ENCODE peak calls at places on chromosomes 16 and 17, in six cellular contexts. One of them, this sample, is unnamed.
A peak's percentile ranks its signal among the peaks of the same experiment; 100 is the strongest.

GRCh38 chr17:7912927-7913524 is 3.1 kb downstream of the RNF227 start:
- DNase-seq in GM12878: peak; percentile 43
- DNase-seq in K562: peak; percentile 48
- DNase-seq in HCT116: peak; percentile 81
- DNase-seq in SK-N-SH: peak; percentile 76
- DNase-seq in H1: no peak
- DNase-seq in this sample: no peak

GRCh38 chr17:14205992-14206461 is 30.6 kb downstream of the CDRT15 start:
- DNase-seq in GM12878: no peak
- DNase-seq in K562: no peak
- DNase-seq in HCT116: peak; percentile 86
- DNase-seq in SK-N-SH: no peak
- DNase-seq in H1: no peak
- DNase-seq in this sample: no peak

GRCh38 chr16:82761236-82761635 is 134.5 kb downstream of the CDH13 start:
- DNase-seq in GM12878: no peak
- DNase-seq in K562: no peak
- DNase-seq in HCT116: no peak
- DNase-seq in SK-N-SH: no peak
- DNase-seq in H1: no peak
- DNase-seq in this sample: no peak

GRCh38 chr17:6589266-6589946 is 33.1 kb upstream of the PITPNM3 start:
- DNase-seq in GM12878: no peak
- DNase-seq in K562: no peak
- DNase-seq in HCT116: no peak
- DNase-seq in SK-N-SH: no peak
- DNase-seq in H1: no peak
- DNase-seq in this sample: no peak

GRCh38 chr17:65158622-65159021 is 21.5 kb downstream of the RGS9 start:
- DNase-seq in GM12878: no peak
- DNase-seq in K562: no peak
- DNase-seq in HCT116: no peak
- DNase-seq in SK-N-SH: peak; percentile 67
- DNase-seq in H1: no peak
- DNase-seq in this sample: no peak

GRCh38 chr16:85017603-85018002 is 6.3 kb upstream of the ZDHHC7 start:
- DNase-seq in GM12878: no peak
- DNase-seq in K562: no peak
- DNase-seq in HCT116: no peak
- DNase-seq in SK-N-SH: no peak
- DNase-seq in H1: no peak
- DNase-seq in this sample: no peak

GRCh38 chr17:80968602-80969029 is 23.0 kb upstream of the CHMP6 start:
- DNase-seq in GM12878: no peak
- DNase-seq in K562: no peak
- DNase-seq in HCT116: no peak
- DNase-seq in SK-N-SH: peak; percentile 86
- DNase-seq in H1: no peak
- DNase-seq in this sample: no peak

GRCh38 chr16:46832757-46833464 is 1.9 kb upstream of the C16orf87 start:
- DNase-seq in GM12878: no peak
- DNase-seq in K562: no peak
- DNase-seq in HCT116: no peak
- DNase-seq in SK-N-SH: no peak
- DNase-seq in H1: no peak
- DNase-seq in this sample: no peak

GRCh38 chr17:59167571-59168001 is 12.0 kb downstream of the PRR11 start:
- DNase-seq in GM12878: no peak
- DNase-seq in K562: no peak
- DNase-seq in HCT116: no peak
- DNase-seq in SK-N-SH: no peak
- DNase-seq in H1: no peak
- DNase-seq in this sample: no peak

GRCh38 chr17:32486701-32487459 is at the start of gene CDK5R1:
- DNase-seq in GM12878: no peak
- DNase-seq in K562: peak; percentile 87
- DNase-seq in HCT116: no peak
- DNase-seq in SK-N-SH: peak; percentile 87
- DNase-seq in H1: no peak
- DNase-seq in this sample: no peak

GRCh38 chr16:28013878-28014277 is 49.6 kb downstream of the GSG1L start:
- DNase-seq in GM12878: no peak
- DNase-seq in K562: no peak
- DNase-seq in HCT116: no peak
- DNase-seq in SK-N-SH: no peak
- DNase-seq in H1: no peak
- DNase-seq in this sample: no peak

GRCh38 chr17:55053855-55054254 is 85.3 kb downstream of the STXBP4 start:
- DNase-seq in GM12878: no peak
- DNase-seq in K562: no peak
- DNase-seq in HCT116: no peak
- DNase-seq in SK-N-SH: peak; percentile 3
- DNase-seq in H1: no peak
- DNase-seq in this sample: no peak

GRCh38 chr17:17846645-17847044 is 9.9 kb upstream of the SREBF1 start:
- DNase-seq in GM12878: no peak
- DNase-seq in K562: no peak
- DNase-seq in HCT116: no peak
- DNase-seq in SK-N-SH: peak; percentile 63
- DNase-seq in H1: no peak
- DNase-seq in this sample: no peak

GRCh38 chr16:3576211-3576610 is 992 bp downstream of the NLRC3 start:
- DNase-seq in GM12878: no peak
- DNase-seq in K562: no peak
- DNase-seq in HCT116: no peak
- DNase-seq in SK-N-SH: no peak
- DNase-seq in H1: no peak
- DNase-seq in this sample: no peak

GRCh38 chr16:49543315-49543946 is 169.8 kb downstream of the C16orf78 start:
- DNase-seq in GM12878: no peak
- DNase-seq in K562: no peak
- DNase-seq in HCT116: no peak
- DNase-seq in SK-N-SH: no peak
- DNase-seq in H1: no peak
- DNase-seq in this sample: no peak

GRCh38 chr17:28643979-28644781 is 778 bp downstream of the BLTP2 start:
- DNase-seq in GM12878: no peak
- DNase-seq in K562: peak; percentile 65
- DNase-seq in HCT116: peak; percentile 31
- DNase-seq in SK-N-SH: peak; percentile 67
- DNase-seq in H1: no peak
- DNase-seq in this sample: no peak

GRCh38 chr16:86884256-86884655 is 305.9 kb downstream of the FOXL1 start:
- DNase-seq in GM12878: no peak
- DNase-seq in K562: no peak
- DNase-seq in HCT116: no peak
- DNase-seq in SK-N-SH: no peak
- DNase-seq in H1: no peak
- DNase-seq in this sample: no peak

GRCh38 chr17:72407336-72408121 is 286.7 kb downstream of the SOX9 start:
- DNase-seq in GM12878: no peak
- DNase-seq in K562: no peak
- DNase-seq in HCT116: peak; percentile 87
- DNase-seq in SK-N-SH: peak; percentile 89
- DNase-seq in H1: no peak
- DNase-seq in this sample: peak; percentile 20

GRCh38 chr16:75029854-75030253 is 31.0 kb downstream of the ZNRF1 start:
- DNase-seq in GM12878: no peak
- DNase-seq in K562: no peak
- DNase-seq in HCT116: no peak
- DNase-seq in SK-N-SH: no peak
- DNase-seq in H1: no peak
- DNase-seq in this sample: no peak

GRCh38 chr16:11050536-11050935 is 106.2 kb downstream of the CLEC16A start:
- DNase-seq in GM12878: no peak
- DNase-seq in K562: no peak
- DNase-seq in HCT116: no peak
- DNase-seq in SK-N-SH: no peak
- DNase-seq in H1: no peak
- DNase-seq in this sample: no peak

GRCh38 chr16:5490499-5490898 is 392.9 kb upstream of the EEF2KMT start:
- DNase-seq in GM12878: no peak
- DNase-seq in K562: peak; percentile 75
- DNase-seq in HCT116: peak; percentile 15
- DNase-seq in SK-N-SH: peak; percentile 70
- DNase-seq in H1: no peak
- DNase-seq in this sample: peak; percentile 32

DNA sequence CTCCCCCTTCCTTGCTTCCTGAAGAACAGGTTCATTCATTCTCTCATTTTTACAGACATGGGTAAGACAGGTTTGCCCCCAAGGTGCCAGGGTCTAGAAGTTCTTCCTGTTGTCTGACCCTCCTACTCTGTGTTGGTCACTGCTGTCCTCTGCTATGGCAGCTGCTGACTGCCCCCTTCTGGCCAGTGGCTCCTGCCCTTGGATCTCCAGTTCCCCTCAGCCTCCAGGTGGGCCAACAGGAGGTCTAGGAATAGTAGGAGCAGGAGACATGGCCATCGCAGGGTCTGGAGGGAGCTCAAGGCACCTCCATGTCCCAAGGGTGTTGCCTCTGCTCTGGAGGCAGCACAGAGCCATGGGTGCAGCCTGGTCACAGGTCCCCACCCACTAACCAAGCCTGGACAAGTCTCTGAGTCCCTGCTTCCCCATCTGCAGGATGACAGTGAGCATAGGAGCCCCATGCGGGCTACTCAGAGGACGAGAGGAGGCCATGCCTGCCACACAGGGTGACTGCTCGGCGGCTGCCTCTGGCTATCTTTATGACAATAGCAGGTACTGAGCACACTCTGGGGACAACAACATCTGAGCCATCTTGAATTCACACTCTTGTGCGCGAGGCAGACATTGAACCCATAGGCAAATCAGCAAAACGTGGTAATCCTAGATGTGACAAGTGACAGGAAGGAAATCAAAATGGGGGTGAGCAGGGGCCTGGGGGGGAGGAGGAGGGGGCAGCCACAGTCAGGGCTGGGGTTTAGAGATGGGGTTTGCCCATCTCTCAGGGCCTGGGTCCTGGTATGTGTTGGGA is 27.0 kb upstream of the NXPH3 start:
- DNase-seq in GM12878: no peak
- DNase-seq in K562: peak; percentile 57
- DNase-seq in HCT116: peak; percentile 27
- DNase-seq in SK-N-SH: peak; percentile 73
- DNase-seq in H1: no peak
- DNase-seq in this sample: no peak
- TF ChIP-seq YY1 in GM12878: peak; percentile 28
- TF ChIP-seq YY1 in K562: no peak
- TF ChIP-seq YY1 in HCT116: no peak
- TF ChIP-seq YY1 in SK-N-SH: no peak
- TF ChIP-seq YY1 in H1: peak; percentile 44
- TF ChIP-seq YY1 in this sample: no peak

DNA sequence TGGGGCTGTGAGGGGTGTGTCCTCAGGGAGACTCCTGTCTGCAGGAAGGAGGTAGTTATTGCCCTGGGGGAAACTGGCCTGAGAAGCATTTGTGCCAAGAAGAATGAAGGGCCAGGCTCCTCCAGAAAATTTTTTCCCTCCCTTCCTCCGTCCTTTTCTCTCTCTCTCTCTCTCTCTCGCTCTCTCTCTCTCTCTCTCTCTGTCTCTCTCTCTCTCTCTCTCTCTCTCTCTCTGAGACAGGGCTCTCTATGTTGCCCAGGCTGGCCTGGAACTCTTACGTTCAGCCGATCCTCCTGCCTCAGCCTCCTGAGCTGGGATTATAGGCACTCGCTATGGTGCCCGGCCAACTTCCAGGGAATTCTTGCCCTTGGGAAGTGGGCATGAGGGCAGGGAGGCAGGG is 11.5 kb downstream of the CD300E start:
- DNase-seq in GM12878: no peak
- DNase-seq in K562: no peak
- DNase-seq in HCT116: no peak
- DNase-seq in SK-N-SH: no peak
- DNase-seq in H1: no peak
- DNase-seq in this sample: no peak
- TF ChIP-seq YY1 in GM12878: no peak
- TF ChIP-seq YY1 in K562: no peak
- TF ChIP-seq YY1 in HCT116: no peak
- TF ChIP-seq YY1 in SK-N-SH: no peak
- TF ChIP-seq YY1 in H1: no peak
- TF ChIP-seq YY1 in this sample: no peak

DNA sequence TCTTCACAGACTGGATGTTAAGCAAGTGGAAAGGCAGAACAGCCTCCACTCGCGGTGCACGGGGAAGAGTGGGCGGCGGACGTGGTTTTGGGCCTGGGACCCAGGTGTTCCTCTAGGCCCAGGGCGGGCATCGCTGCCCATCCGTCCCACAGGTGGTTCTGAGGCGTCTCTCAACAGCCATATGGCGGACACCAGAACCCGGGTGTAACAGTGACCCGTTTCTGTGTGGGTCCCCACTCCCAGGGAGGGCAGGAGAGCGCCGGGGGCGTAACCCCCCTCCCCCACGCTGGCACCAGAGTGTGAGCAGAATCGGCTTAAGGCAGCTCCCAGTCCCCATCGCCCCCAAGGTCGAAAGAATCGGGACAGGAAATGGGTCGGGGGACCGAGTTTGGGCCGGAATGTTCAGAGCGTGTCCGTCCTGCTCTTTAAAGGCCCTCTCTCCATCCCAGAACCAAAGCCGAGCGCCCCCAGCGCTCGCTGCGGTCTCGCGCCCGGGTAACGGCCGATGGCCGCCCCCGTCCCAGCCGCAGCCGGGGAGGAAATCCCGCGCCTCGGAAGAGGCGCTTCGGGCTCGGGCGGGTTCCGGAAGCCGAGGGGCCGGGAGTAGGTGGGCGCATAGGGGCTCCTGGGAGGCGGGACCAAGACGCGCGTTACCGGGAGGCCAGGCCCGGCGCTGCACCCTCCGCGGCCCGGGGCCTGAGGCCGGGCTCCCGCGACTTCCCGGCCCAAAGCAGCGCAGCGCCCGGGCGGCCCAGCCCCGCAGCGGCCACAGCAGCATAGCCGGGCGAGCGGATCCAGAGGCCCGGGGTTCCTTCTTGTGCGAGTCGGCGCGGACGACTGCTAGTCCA is at the start of gene TK2:
- DNase-seq in GM12878: no peak
- DNase-seq in K562: peak; percentile 89
- DNase-seq in HCT116: no peak
- DNase-seq in SK-N-SH: peak; percentile 91
- DNase-seq in H1: no peak
- DNase-seq in this sample: peak; percentile 44
- TF ChIP-seq YY1 in GM12878: peak; percentile 79
- TF ChIP-seq YY1 in K562: peak; percentile 89
- TF ChIP-seq YY1 in HCT116: no peak
- TF ChIP-seq YY1 in SK-N-SH: peak; percentile 57
- TF ChIP-seq YY1 in H1: no peak
- TF ChIP-seq YY1 in this sample: no peak

GRCh38 chr16:81542609-81543570 is 98.3 kb downstream of the CMIP start:
- DNase-seq in GM12878: no peak
- DNase-seq in K562: no peak
- DNase-seq in HCT116: no peak
- DNase-seq in SK-N-SH: no peak
- DNase-seq in H1: no peak
- DNase-seq in this sample: no peak
- TF ChIP-seq YY1 in GM12878: no peak
- TF ChIP-seq YY1 in K562: no peak
- TF ChIP-seq YY1 in HCT116: no peak
- TF ChIP-seq YY1 in SK-N-SH: no peak
- TF ChIP-seq YY1 in H1: no peak
- TF ChIP-seq YY1 in this sample: no peak